ENCODE peak calls at places on chromosomes 7 and 10, in five cellular contexts. U is NCI-H2171, C is testis, W is HEK293T, D is ELF-1. Z is an unnamed sample.

GRCh38 chr10:117860823-117861222 is 185.9 kb downstream of the RAB11FIP2 start:
- DNase-seq in U (no peak), C (no peak), W (peak), D (no peak), Z (no peak)

GRCh38 chr7:36034020-36034419 is 119.0 kb upstream of the EEPD1 start:
- DNase-seq in U (no peak), C (no peak), W (no peak), D (no peak), Z (no peak)

GRCh38 chr7:27535795-27536194 is 126.9 kb downstream of the HIBADH start:
- DNase-seq in U (no peak), C (no peak), W (no peak), D (no peak), Z (no peak)

GRCh38 chr7:39678935-39679690 is 55.7 kb downstream of the RALA start:
- DNase-seq in U (no peak), C (no peak), W (no peak), D (no peak), Z (no peak)

GRCh38 chr7:80876894-80877414 is 41.9 kb downstream of the SEMA3C start:
- DNase-seq in U (no peak), C (no peak), W (peak), D (peak), Z (no peak)

GRCh38 chr10:72328045-72328828 is 26.5 kb downstream of the DNAJB12 start:
- DNase-seq in U (no peak), C (peak), W (peak), D (peak), Z (peak)

GRCh38 chr7:12741951-12742575 is 54.6 kb downstream of the ARL4A start:
- DNase-seq in U (no peak), C (no peak), W (no peak), D (no peak), Z (no peak)

GRCh38 chr7:133703547-133703946 is 423.6 kb upstream of the LRGUK start:
- DNase-seq in U (no peak), C (no peak), W (no peak), D (no peak), Z (no peak)

GRCh38 chr10:31134303-31134928 is 102.8 kb upstream of the ZNF438 start:
- DNase-seq in U (no peak), C (peak), W (no peak), D (peak), Z (peak)

GRCh38 chr7:23474829-23475578 is 4.7 kb upstream of the IGF2BP3 start:
- DNase-seq in U (no peak), C (no peak), W (no peak), D (no peak), Z (no peak)

GRCh38 chr7:24834150-24834798 is 77.0 kb upstream of the GSDME start:
- DNase-seq in U (no peak), C (no peak), W (no peak), D (peak), Z (peak)

GRCh38 chr7:75982306-75983064 is 11.9 kb downstream of the TMEM120A start:
- DNase-seq in U (no peak), C (no peak), W (no peak), D (no peak), Z (no peak)

GRCh38 chr7:151175047-151175792 is 7.7 kb upstream of the GBX1 start:
- DNase-seq in U (no peak), C (no peak), W (no peak), D (no peak), Z (no peak)

GRCh38 chr7:94367940-94368339 is 26.8 kb upstream of the COL1A2 start:
- DNase-seq in U (no peak), C (no peak), W (no peak), D (no peak), Z (no peak)

GRCh38 chr10:4473977-4474376 is 352.0 kb upstream of the AKR1E2 start:
- DNase-seq in U (no peak), C (no peak), W (no peak), D (no peak), Z (no peak)

GRCh38 chr7:47520408-47520807 is 61.5 kb downstream of the TNS3 start:
- DNase-seq in U (no peak), C (no peak), W (no peak), D (no peak), Z (peak)

GRCh38 chr7:437293-438280 is 82.1 kb downstream of the PDGFA start:
- DNase-seq in U (no peak), C (no peak), W (no peak), D (no peak), Z (no peak)

GRCh38 chr7:79664884-79665676 is 211.6 kb upstream of the MAGI2 start:
- DNase-seq in U (no peak), C (no peak), W (no peak), D (no peak), Z (no peak)

GRCh38 chr10:110008518-110009339 is 945 bp downstream of the ADD3 start:
- DNase-seq in U (no peak), C (peak), W (no peak), D (peak), Z (no peak)

GRCh38 chr7:25289522-25289921 is 61.2 kb upstream of the NPVF start:
- DNase-seq in U (no peak), C (no peak), W (no peak), D (no peak), Z (no peak)

GRCh38 chr10:131071721-131072120 is 239.8 kb downstream of the TCERG1L start:
- DNase-seq in U (no peak), C (no peak), W (no peak), D (no peak), Z (no peak)

GRCh38 chr7:84469034-84469433 is 274.4 kb upstream of the SEMA3A start:
- DNase-seq in U (no peak), C (no peak), W (no peak), D (no peak), Z (no peak)

GRCh38 chr7:45680776-45681175 is 106.6 kb downstream of the ADCY1 start:
- DNase-seq in U (no peak), C (no peak), W (no peak), D (no peak), Z (peak)

GRCh38 chr7:7922684-7923385 is 45.8 kb upstream of the GLCCI1 start:
- DNase-seq in U (peak), C (no peak), W (no peak), D (no peak), Z (no peak)

GRCh38 chr10:97399843-97400545 is 1.1 kb downstream of the RRP12 start:
- DNase-seq in U (no peak), C (peak), W (peak), D (peak), Z (no peak)

GRCh38 chr7:98879198-98879988 is 1.1 kb downstream of the TRRAP start:
- DNase-seq in U (no peak), C (peak), W (peak), D (peak), Z (no peak)

GRCh38 chr10:75250934-75251333 is 15.2 kb upstream of the COMTD1 start:
- DNase-seq in U (no peak), C (no peak), W (no peak), D (no peak), Z (no peak)

GRCh38 chr10:129096340-129096984 is 370.6 kb upstream of the MGMT start:
- DNase-seq in U (no peak), C (no peak), W (no peak), D (no peak), Z (peak)

GRCh38 chr7:150384406-150385239 is 5.5 kb downstream of the ZNF775 start:
- DNase-seq in U (no peak), C (no peak), W (no peak), D (no peak), Z (no peak)

GRCh38 chr7:43104874-43105520 is 7.5 kb upstream of the HECW1 start:
- DNase-seq in U (no peak), C (no peak), W (no peak), D (no peak), Z (no peak)

Z was measured in tibial artery.